ENCODE peak calls at places on chromosome 21, in six cellular contexts. H, E, J, P, L and M are unnamed samples.

GRCh38 chr21:39096754-39097153 is 86.5 kb downstream of the PSMG1 start:
- DNase-seq in P (no peak), J (no peak), L (no peak), H (no peak), E (no peak), M (no peak)

GRCh38 chr21:41678016-41678935 is 88.6 kb downstream of the RIPK4 start:
- DNase-seq in P (no peak), E (peak), J (peak), L (peak), H (no peak), M (no peak)

GRCh38 chr21:43308101-43308500 is 118.8 kb downstream of the SIK1 start:
- DNase-seq in J (no peak), H (no peak), L (no peak), E (no peak), P (no peak), M (peak)

GRCh38 chr21:38470762-38471161 is 27.5 kb downstream of the ERG start:
- DNase-seq in E (no peak), H (no peak), P (no peak), J (no peak), L (peak), M (no peak)

GRCh38 chr21:41781047-41781405 is 14.2 kb upstream of the RIPK4 start:
- DNase-seq in L (no peak), J (no peak), H (no peak), P (no peak), E (no peak), M (no peak)

GRCh38 chr21:39867198-39867650 is at the start of gene PCP4:
- DNase-seq in L (peak), P (peak), J (peak), E (peak), H (peak), M (no peak)

GRCh38 chr21:41962425-41962966 is 8.7 kb upstream of the C2CD2 start:
- DNase-seq in L (no peak), P (no peak), E (no peak), J (no peak), H (no peak), M (no peak)

GRCh38 chr21:34524671-34525601 is 12.9 kb upstream of the KCNE1 start:
- DNase-seq in L (no peak), P (no peak), E (no peak), H (no peak), J (no peak), M (no peak)

GRCh38 chr21:37073417-37074194 is 552 bp downstream of the TTC3 start:
- DNase-seq in L (peak), P (peak), H (peak), J (no peak), E (peak), M (peak)

GRCh38 chr21:28104346-28104745 is 888.3 kb downstream of the LTN1 start:
- DNase-seq in L (no peak), J (no peak), H (no peak), E (no peak), P (no peak), M (no peak)

GRCh38 chr21:33963848-33964555 is 48.4 kb upstream of the ATP5PO start:
- DNase-seq in L (no peak), P (no peak), E (peak), J (no peak), H (no peak), M (no peak)

GRCh38 chr21:39182016-39182415 is 1.2 kb downstream of the PSMG1 start:
- DNase-seq in J (no peak), E (no peak), P (no peak), H (no peak), L (no peak), M (no peak)

GRCh38 chr21:42150458-42151085 is 68.4 kb upstream of the ABCG1 start:
- DNase-seq in E (peak), L (no peak), H (peak), P (no peak), J (no peak), M (peak)

GRCh38 chr21:23111070-23111605 is 2112.9 kb downstream of the NCAM2 start:
- DNase-seq in H (no peak), P (no peak), L (no peak), J (no peak), E (no peak), M (no peak)

GRCh38 chr21:15514073-15514946 is 215.5 kb upstream of the USP25 start:
- DNase-seq in H (no peak), P (no peak), L (no peak), J (no peak), E (no peak), M (no peak)

GRCh38 chr21:34204481-34205439 is 131.4 kb downstream of the MRPS6 start:
- DNase-seq in L (no peak), E (peak), J (no peak), H (no peak), P (no peak), M (no peak)

GRCh38 chr21:31503467-31503866 is 156.0 kb upstream of the SOD1 start:
- DNase-seq in J (no peak), L (no peak), H (no peak), E (no peak), P (no peak), M (no peak)

GRCh38 chr21:31501921-31502320 is 157.6 kb upstream of the SOD1 start:
- DNase-seq in L (no peak), P (no peak), H (no peak), E (no peak), J (no peak), M (no peak)

GRCh38 chr21:31505975-31506374 is 153.5 kb upstream of the SOD1 start:
- DNase-seq in L (no peak), H (no peak), E (no peak), P (no peak), J (no peak), M (no peak)

GRCh38 chr21:31502537-31503143 is 156.9 kb upstream of the SOD1 start:
- DNase-seq in H (no peak), J (no peak), E (no peak), P (no peak), L (no peak), M (no peak)

GRCh38 chr21:31503939-31504338 is 155.6 kb upstream of the SOD1 start:
- DNase-seq in J (no peak), P (no peak), H (no peak), L (no peak), E (no peak), M (no peak)
- TF ChIP-seq CTCF in J (no peak), P (no peak), H (no peak), L (no peak), E (no peak), M (no peak)

DNA sequence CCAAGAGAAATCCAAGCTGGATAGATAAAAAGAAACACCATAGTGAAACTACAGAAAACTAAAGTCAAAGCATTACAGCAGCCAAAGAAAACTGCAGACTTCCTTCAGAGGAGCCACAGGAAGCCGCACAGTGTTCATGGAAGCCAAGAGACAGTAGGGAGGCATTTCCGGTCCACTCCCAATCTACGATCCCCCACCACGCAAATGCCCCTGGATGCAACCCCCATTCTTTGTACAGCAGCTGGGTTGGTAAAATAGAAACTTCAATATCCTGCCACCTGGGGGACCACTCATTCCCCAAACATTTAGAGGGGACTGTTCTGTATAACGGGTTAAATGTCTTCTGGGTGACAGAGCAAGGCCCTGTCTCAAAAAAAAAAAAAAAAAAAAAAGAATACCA is 43.9 kb upstream of the TSPEAR start:
- DNase-seq in L (no peak), H (peak), J (no peak), P (no peak), E (no peak), M (no peak)
- TF ChIP-seq POLR2A in L (no peak), H (no peak), J (no peak), P (no peak), E (no peak), M (no peak)

DNA sequence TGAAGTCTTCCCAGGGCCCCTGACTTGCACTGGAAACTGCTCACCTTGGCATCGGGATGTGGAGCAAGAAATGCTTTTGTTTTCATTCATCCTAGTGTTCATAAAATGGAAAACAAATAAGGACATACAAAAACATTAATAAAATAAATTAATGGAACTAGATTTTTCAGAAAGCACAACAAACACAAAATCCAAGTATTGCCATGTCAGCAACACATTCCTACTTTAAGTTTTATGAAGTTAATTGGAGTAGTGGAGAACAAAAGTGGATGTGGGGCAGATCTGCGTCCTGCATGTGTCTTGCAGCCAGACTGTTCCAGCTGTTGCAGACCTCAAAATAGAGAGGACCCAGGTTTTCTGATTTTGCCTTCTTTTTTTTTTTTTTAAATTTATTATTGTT is 32.9 kb downstream of the PRMT2 start:
- DNase-seq in E (no peak), L (no peak), J (no peak), H (no peak), P (no peak), M (no peak)
- H3K4me3 ChIP-seq in E (no peak), L (peak), J (peak), H (no peak), P (peak), M (peak)

DNA sequence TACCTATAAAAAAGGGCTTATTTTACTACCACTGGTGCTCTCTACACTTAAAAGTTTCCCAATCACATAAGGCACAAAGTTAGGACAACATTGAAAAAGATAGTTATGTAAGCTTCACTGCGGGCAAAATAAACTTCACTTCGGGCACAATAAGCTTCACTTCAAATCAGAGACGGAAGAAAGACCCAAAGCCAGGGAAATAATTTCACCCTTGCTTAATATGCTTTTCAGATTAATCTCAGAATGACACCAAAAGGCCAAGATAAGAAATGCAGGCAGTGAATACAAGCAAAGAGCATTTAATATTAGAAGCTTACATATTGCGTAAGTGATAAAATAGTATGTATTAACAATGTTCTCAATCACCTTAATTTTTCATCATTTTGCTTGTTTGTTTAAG is 444.2 kb downstream of the SETD4 start:
- DNase-seq in J (peak), H (no peak), P (peak), E (no peak), L (peak), M (no peak)
- TF ChIP-seq CTCF in J (peak), H (peak), P (peak), E (no peak), L (peak), M (no peak)

DNA sequence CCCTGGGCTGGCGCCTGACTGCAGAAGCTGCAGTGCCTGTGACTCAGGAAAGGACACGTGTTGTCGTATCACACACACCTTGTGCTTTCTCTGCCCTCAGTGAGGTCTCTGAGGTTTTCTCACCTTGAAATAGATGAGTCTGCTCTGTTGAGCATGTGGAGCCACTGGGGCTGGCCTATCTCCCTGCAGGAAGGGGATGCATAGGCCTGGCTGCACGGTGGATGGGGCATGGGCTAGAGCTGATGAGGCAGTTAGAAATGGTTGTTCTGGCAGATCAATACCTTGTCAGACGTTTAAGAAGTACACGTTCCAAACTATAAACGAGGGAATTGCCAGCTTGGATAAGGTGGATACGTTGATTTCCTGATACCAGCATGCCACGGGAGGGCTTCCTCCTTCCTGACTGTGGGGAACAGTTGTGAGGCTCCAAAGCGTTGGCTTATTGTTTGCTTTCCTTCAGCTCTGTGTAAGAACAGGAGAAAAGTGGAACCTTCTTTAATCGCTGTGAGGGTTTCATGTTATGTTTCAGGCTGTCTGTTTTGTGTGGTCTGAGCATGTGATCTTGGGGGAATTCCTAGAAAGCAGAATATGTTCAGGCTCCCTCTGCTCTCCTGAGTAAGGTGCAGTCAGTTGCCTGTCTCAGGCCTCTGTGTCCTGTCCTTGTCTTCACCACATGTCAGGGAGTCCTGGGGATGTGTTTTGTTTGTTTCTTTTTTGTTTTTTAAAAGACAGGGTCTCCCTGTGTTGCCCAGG is 44.8 kb downstream of the PCNT start:
- DNase-seq in J (no peak), L (no peak), P (no peak), E (no peak), H (no peak), M (no peak)
- TF ChIP-seq POLR2A in J (no peak), L (no peak), P (no peak), E (no peak), H (no peak), M (no peak)

DNA sequence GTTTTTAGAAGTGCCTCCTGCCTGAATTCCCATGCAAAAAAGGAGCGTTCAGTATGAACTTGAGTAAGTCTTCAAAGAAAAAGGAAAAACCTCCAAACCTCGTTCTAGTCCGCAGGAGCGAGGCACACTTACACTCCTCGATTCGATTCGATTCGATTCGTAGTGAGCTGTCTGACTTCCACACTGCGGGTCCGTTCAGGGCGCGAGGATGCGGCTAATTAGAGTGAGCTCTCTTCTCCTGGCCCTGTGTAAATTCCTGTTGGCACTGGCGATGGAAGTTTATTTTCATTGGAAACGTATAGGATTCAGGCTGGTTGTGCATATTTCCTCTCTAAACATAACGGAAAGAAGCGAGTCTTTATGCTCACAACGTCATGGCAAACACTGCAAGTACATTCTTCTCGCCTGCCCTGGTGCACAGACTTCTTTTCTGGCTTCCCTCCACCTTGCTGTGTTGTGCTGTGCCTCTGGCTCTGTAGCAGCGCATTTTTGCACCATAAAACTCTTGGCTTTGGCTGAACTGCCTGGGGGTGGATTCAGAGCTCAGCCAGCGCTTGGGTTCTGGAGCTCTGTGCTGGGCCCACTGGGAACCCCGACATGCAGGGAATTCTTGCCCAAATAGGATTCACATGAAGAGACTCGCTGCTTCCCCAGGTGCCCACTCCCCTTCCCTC is 2.7 kb downstream of the HUNK start:
- DNase-seq in J (no peak), E (peak), P (no peak), L (no peak), H (no peak), M (no peak)
- H3K4me3 ChIP-seq in J (no peak), E (no peak), P (no peak), L (no peak), H (no peak), M (peak)